ENCODE peak calls at places on chromosomes 12 and 14, in six cellular contexts. D, E, L, V, T and B are unnamed samples.

GRCh38 chr14:90559811-90560492 is 163.1 kb downstream of the CALM1 start:
- DNase-seq in E (no peak), T (no peak), L (no peak), V (no peak), D (no peak), B (no peak)

GRCh38 chr12:77767756-77768343 is 62.8 kb upstream of the NAV3 start:
- DNase-seq in T (no peak), V (no peak), L (no peak), D (no peak), E (no peak), B (no peak)

GRCh38 chr12:32486158-32486557 is 86.8 kb downstream of the FGD4 start:
- DNase-seq in E (no peak), L (no peak), V (no peak), T (no peak), D (no peak), B (no peak)

GRCh38 chr12:29287622-29288021 is 93.3 kb downstream of the ERGIC2 start:
- DNase-seq in E (no peak), V (no peak), L (no peak), D (no peak), T (no peak), B (no peak)

GRCh38 chr14:88879016-88879415 is 54.6 kb downstream of the TTC8 start:
- DNase-seq in D (no peak), E (no peak), V (no peak), T (no peak), L (no peak), B (no peak)

GRCh38 chr12:27868165-27868564 is 88.1 kb upstream of the MANSC4 start:
- DNase-seq in T (no peak), D (no peak), V (no peak), E (no peak), L (no peak), B (no peak)

GRCh38 chr14:104253223-104253822 is 114.9 kb downstream of the KIF26A start:
- DNase-seq in L (no peak), V (no peak), E (no peak), D (no peak), T (no peak), B (no peak)

GRCh38 chr14:51750542-51750941 is 98.8 kb downstream of the FRMD6 start:
- DNase-seq in D (no peak), V (no peak), T (no peak), L (no peak), E (no peak), B (no peak)

GRCh38 chr12:70366581-70367267 is 634 bp downstream of the KCNMB4 start:
- DNase-seq in L (peak), D (peak), T (peak), V (peak), E (peak), B (no peak)

GRCh38 chr12:5904969-5905368 is 40.1 kb downstream of the ANO2 start:
- DNase-seq in D (no peak), E (no peak), T (no peak), L (no peak), V (no peak), B (no peak)

GRCh38 chr12:104064842-104065441 is 611 bp downstream of the HCFC2 start:
- DNase-seq in T (no peak), V (no peak), L (no peak), E (no peak), D (no peak), B (no peak)

GRCh38 chr12:105455250-105455649 is 124.8 kb downstream of the C12orf75 start:
- DNase-seq in E (no peak), D (no peak), L (no peak), V (no peak), T (no peak), B (no peak)

GRCh38 chr14:102485693-102486512 is 23.7 kb downstream of the ANKRD9 start:
- DNase-seq in D (no peak), L (no peak), T (no peak), E (no peak), V (no peak), B (no peak)

GRCh38 chr14:24609667-24610344 is at the start of gene GZMH:
- DNase-seq in E (no peak), D (no peak), L (no peak), T (no peak), V (no peak), B (no peak)

GRCh38 chr12:124273630-124274029 is 21.3 kb upstream of the RFLNA start:
- DNase-seq in T (no peak), V (no peak), L (no peak), D (peak), E (no peak), B (no peak)

GRCh38 chr14:105087308-105087962 is 22.2 kb upstream of the GPR132 start:
- DNase-seq in L (peak), V (peak), T (peak), D (peak), E (peak), B (no peak)

GRCh38 chr12:79250955-79251354 is 386.4 kb downstream of the SYT1 start:
- DNase-seq in V (no peak), T (no peak), E (no peak), L (no peak), D (no peak), B (no peak)

DNA sequence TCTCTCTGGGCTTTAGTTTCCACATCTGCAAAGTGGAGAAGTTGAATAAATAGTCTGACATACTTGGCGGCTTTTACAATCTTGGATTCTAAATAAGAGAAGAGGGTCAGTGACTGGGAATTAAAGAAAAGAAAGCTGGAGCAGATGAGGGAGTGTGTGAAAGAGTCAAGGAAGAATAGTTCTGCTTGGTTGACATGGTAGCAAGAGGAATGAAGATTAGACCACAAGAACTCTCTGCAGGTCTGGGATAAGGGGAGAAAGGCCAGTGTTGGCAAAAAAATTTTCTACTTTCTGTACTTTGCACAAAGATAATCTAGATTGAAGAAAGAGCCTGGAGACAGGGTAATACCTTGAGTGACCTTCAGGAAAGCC is 5.9 kb downstream of the ITGB7 start:
- DNase-seq in V (no peak), L (no peak), E (no peak), T (no peak), D (no peak), B (no peak)
- TF ChIP-seq POLR2A in V (no peak), L (no peak), E (no peak), T (no peak), D (no peak), B (no peak)

GRCh38 chr12:118061876-118062791 is 1.2 kb upstream of the WSB2 start:
- DNase-seq in D (peak), L (peak), T (peak), E (peak), V (peak), B (no peak)

GRCh38 chr12:118059645-118060275 is 1.2 kb downstream of the WSB2 start:
- DNase-seq in L (no peak), D (no peak), V (no peak), E (no peak), T (no peak), B (no peak)

GRCh38 chr12:118058881-118059644 is 1.9 kb downstream of the WSB2 start:
- DNase-seq in V (no peak), T (no peak), L (no peak), D (no peak), E (no peak), B (no peak)

GRCh38 chr12:118060301-118061010 is 523 bp downstream of the WSB2 start:
- DNase-seq in D (peak), E (peak), V (peak), T (peak), L (peak), B (no peak)

GRCh38 chr12:118061011-118061875 is at the start of gene WSB2:
- DNase-seq in T (peak), E (peak), L (peak), D (peak), V (peak), B (peak)
- TF ChIP-seq POLR2A in T (no peak), E (no peak), L (no peak), D (peak), V (no peak), B (no peak)

GRCh38 chr12:22333751-22334695 is 484 bp downstream of the ST8SIA1 start:
- DNase-seq in T (no peak), D (no peak), E (no peak), L (peak), V (no peak), B (no peak)

GRCh38 chr12:22334696-22335290 is at the start of gene ST8SIA1:
- DNase-seq in D (peak), T (peak), L (peak), E (peak), V (peak), B (peak)

GRCh38 chr12:22333186-22333745 is 1.2 kb downstream of the ST8SIA1 start:
- DNase-seq in L (no peak), V (no peak), E (no peak), T (no peak), D (no peak), B (no peak)

DNA sequence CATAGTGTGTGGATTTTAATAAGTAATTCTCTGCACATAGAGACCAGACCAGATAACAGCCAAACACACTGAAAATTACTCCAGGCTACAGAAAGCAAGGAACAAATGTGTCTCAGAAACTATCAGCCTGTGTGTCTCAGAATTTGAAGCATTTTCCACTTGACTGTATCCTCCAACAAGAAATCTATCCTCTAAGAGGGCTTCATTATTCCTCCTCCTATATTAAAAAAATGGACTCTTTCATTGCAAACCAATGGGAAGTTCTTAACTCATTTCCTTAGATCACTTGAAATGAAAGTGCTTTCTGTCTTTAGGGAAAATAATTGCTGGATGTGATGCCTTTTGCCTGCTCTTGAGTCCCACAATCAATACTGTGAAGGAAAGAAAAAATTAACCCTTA is 2.3 kb downstream of the ST8SIA1 start:
- DNase-seq in D (no peak), E (no peak), V (no peak), T (no peak), L (no peak), B (no peak)
- TF ChIP-seq POLR2A in D (no peak), E (no peak), V (no peak), T (no peak), L (no peak), B (no peak)

GRCh38 chr14:21626491-21627230 is 8.1 kb downstream of the OR10G2 start:
- DNase-seq in T (no peak), L (no peak), D (no peak), E (no peak), V (no peak), B (no peak)
- TF ChIP-seq POLR2A in T (no peak), L (no peak), D (no peak), E (no peak), V (no peak), B (no peak)

GRCh38 chr12:57460457-57461325 is 1.1 kb downstream of the GLI1 start:
- DNase-seq in V (no peak), L (peak), T (no peak), D (peak), E (no peak), B (no peak)

GRCh38 chr12:57459750-57460400 is at the start of gene GLI1:
- DNase-seq in V (no peak), E (no peak), D (peak), L (peak), T (no peak), B (peak)

GRCh38 chr12:57458665-57459054 is 925 bp upstream of the GLI1 start:
- DNase-seq in E (no peak), T (no peak), D (no peak), V (no peak), L (no peak), B (no peak)

GRCh38 chr12:57461326-57461903 is 1.8 kb downstream of the GLI1 start:
- DNase-seq in L (peak), D (peak), V (peak), T (peak), E (peak), B (peak)

GRCh38 chr12:57459055-57459749 is 383 bp upstream of the GLI1 start:
- DNase-seq in V (peak), L (peak), D (peak), E (peak), T (peak), B (peak)
- TF ChIP-seq POLR2A in V (no peak), L (peak), D (peak), E (peak), T (peak), B (no peak)

DNA sequence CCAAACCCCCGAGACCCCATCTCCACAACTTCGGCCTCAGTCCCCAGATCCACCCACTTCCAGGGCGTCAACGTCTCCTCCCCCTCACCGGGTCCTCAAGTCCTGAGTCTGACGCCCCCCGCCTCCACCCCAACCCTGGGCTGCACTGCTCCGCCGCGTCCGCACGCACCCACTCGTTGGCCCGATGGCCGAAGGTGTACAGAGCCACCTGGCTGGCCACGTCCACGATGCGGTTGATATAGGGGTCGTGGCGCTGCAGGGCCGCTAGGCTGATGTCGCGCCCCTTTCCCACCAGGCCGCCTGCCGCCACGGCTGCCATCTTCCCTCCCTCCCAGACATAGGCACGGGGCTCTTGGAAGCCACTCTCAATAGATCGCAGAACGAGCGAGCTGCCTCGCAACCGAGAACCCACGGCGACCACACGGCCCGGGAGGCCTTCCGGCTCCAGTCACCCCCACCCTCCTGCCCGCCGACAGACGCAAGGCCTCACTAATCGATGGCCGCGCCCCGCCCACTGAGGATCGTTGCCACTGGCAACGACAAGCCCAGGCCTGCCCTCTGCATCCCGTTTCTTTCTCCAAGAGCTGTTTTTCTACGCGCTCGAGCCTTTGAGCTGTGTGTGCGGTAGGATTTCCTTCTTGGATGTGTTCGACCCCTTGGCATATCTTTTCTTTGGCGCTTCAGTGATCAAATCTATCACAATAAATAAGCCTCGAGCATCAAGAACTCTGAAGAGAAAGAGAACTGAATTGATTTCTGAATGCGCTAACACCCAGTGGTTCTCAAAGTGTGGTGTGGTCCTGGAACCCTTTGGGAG is at the start of gene DCP1B:
- DNase-seq in L (peak), V (peak), T (peak), D (peak), E (peak), B (peak)
- TF ChIP-seq POLR2A in L (peak), V (no peak), T (peak), D (peak), E (peak), B (peak)

DNA sequence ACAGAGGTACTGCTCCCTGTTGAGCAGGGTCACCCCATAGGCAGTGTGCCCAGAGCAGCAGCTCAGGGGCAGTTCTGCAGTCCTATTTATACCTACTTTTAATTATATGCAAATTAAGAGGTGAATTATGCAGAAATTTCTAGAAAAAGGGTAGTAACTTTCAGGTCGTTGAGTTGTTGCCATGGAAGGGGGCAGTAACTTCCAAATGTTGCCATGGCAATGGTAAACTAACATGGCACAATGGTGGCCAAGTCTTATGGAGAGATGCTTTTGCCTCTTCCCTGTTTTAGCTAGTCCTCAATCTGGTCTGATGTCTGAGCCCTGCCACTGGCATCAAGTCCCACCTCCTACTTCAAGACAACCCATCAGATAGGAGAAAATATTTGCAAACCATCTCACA is 30.4 kb upstream of the P2RX7 start:
- DNase-seq in V (no peak), L (no peak), D (no peak), E (no peak), T (no peak), B (no peak)
- TF ChIP-seq POLR2A in V (no peak), L (no peak), D (no peak), E (no peak), T (no peak), B (no peak)

DNA sequence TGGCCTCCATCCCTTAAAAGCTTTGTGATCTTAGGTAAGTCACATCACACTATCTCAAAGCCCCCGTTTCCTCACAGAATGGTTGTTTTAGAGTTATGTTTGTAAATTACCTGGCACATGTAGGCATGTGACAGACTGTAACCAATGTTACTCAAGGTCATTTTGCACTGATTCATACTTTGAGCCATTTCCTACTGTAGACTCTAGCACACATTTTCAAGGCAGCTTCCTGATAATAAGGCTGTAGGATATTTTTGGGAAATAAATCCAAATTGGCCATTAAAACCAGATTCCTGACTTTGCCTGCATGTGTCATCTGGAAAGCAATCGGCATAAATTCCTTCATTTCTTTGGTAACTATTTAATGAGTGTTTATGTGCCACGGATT is 2.2 kb upstream of the RAB35 start:
- DNase-seq in L (no peak), T (no peak), D (no peak), V (no peak), E (no peak), B (no peak)
- TF ChIP-seq POLR2A in L (no peak), T (no peak), D (no peak), V (no peak), E (no peak), B (no peak)

DNA sequence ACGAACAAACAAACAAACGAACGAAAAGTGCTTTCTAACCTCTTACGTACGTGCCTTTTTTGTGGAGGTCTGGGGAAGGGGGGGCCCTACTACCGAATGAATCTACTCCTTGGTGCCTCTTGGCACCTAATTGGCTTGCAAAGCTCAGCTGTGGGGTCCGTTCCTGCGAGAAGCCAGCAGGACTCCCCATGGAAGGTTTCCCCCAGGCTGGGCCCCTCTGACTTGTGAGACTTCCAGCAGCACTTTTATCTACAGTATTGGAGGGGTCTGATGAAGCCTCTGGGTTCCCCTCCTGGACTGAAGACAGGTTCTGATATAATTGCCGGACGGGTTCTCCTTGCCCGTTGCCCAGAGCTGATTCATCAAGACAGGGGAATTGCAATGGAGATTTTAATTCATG is 1.2 kb upstream of the TMEM106C start:
- DNase-seq in V (no peak), E (no peak), T (no peak), L (no peak), D (no peak), B (no peak)
- TF ChIP-seq POLR2A in V (no peak), E (no peak), T (no peak), L (no peak), D (no peak), B (no peak)